ENCODE peak calls at places on chromosomes 16 and 17, in eight cellular contexts. One of them, this sample, is unnamed.

GRCh38 chr17:46925185-46925858 is 2.4 kb downstream of the GOSR2 start:
- DNase-seq in HCEC 1CT: no peak
- DNase-seq in GM06990: no peak
- DNase-seq in NCI-H1092: no peak
- DNase-seq in mesendoderm: no peak
- DNase-seq in K562: no peak
- DNase-seq in H7: no peak
- DNase-seq in coronary artery: no peak
- DNase-seq in this sample: no peak

GRCh38 chr16:53503270-53503911 is 382 bp upstream of the AKTIP start:
- DNase-seq in HCEC 1CT: peak
- DNase-seq in GM06990: peak
- DNase-seq in NCI-H1092: peak
- DNase-seq in mesendoderm: peak
- DNase-seq in K562: peak
- DNase-seq in H7: peak
- DNase-seq in coronary artery: peak
- DNase-seq in this sample: peak

GRCh38 chr17:60165223-60165622 is 15.4 kb downstream of the CA4 start:
- DNase-seq in HCEC 1CT: no peak
- DNase-seq in GM06990: no peak
- DNase-seq in NCI-H1092: no peak
- DNase-seq in mesendoderm: no peak
- DNase-seq in K562: peak
- DNase-seq in H7: no peak
- DNase-seq in coronary artery: peak
- DNase-seq in this sample: no peak

GRCh38 chr16:85048921-85049562 is 21.4 kb downstream of the KIAA0513 start:
- DNase-seq in HCEC 1CT: no peak
- DNase-seq in GM06990: no peak
- DNase-seq in NCI-H1092: peak
- DNase-seq in mesendoderm: no peak
- DNase-seq in K562: peak
- DNase-seq in H7: no peak
- DNase-seq in coronary artery: no peak
- DNase-seq in this sample: no peak

GRCh38 chr17:3888343-3889171 is 4.3 kb downstream of the CAMKK1 start:
- DNase-seq in HCEC 1CT: peak
- DNase-seq in GM06990: no peak
- DNase-seq in NCI-H1092: peak
- DNase-seq in mesendoderm: peak
- DNase-seq in K562: peak
- DNase-seq in H7: peak
- DNase-seq in coronary artery: peak
- DNase-seq in this sample: peak

GRCh38 chr17:50916708-50917417 is 50.7 kb upstream of the TOB1 start:
- DNase-seq in HCEC 1CT: no peak
- DNase-seq in GM06990: peak
- DNase-seq in NCI-H1092: no peak
- DNase-seq in mesendoderm: no peak
- DNase-seq in K562: no peak
- DNase-seq in H7: peak
- DNase-seq in coronary artery: no peak
- DNase-seq in this sample: no peak

GRCh38 chr16:4831616-4832015 is 15.5 kb downstream of the GLYR1 start:
- DNase-seq in HCEC 1CT: no peak
- DNase-seq in GM06990: no peak
- DNase-seq in NCI-H1092: no peak
- DNase-seq in mesendoderm: no peak
- DNase-seq in K562: no peak
- DNase-seq in H7: no peak
- DNase-seq in coronary artery: no peak
- DNase-seq in this sample: no peak

GRCh38 chr17:57505841-57506240 is 239.3 kb downstream of the CCDC182 start:
- DNase-seq in HCEC 1CT: no peak
- DNase-seq in GM06990: no peak
- DNase-seq in NCI-H1092: no peak
- DNase-seq in mesendoderm: no peak
- DNase-seq in K562: no peak
- DNase-seq in H7: no peak
- DNase-seq in coronary artery: no peak
- DNase-seq in this sample: no peak

GRCh38 chr16:397736-398332 is 835 bp downstream of the NME4 start:
- DNase-seq in HCEC 1CT: peak
- DNase-seq in GM06990: peak
- DNase-seq in NCI-H1092: peak
- DNase-seq in mesendoderm: peak
- DNase-seq in K562: no peak
- DNase-seq in H7: peak
- DNase-seq in coronary artery: peak
- DNase-seq in this sample: peak

GRCh38 chr16:85258166-85258565 is 145.9 kb upstream of the CIBAR2 start:
- DNase-seq in HCEC 1CT: no peak
- DNase-seq in GM06990: no peak
- DNase-seq in NCI-H1092: no peak
- DNase-seq in mesendoderm: no peak
- DNase-seq in K562: no peak
- DNase-seq in H7: no peak
- DNase-seq in coronary artery: no peak
- DNase-seq in this sample: no peak

GRCh38 chr16:72264776-72265175 is 92.8 kb upstream of the PMFBP1 start:
- DNase-seq in HCEC 1CT: no peak
- DNase-seq in GM06990: no peak
- DNase-seq in NCI-H1092: no peak
- DNase-seq in mesendoderm: no peak
- DNase-seq in K562: no peak
- DNase-seq in H7: no peak
- DNase-seq in coronary artery: no peak
- DNase-seq in this sample: no peak